ENCODE peak calls at places on chromosomes 4 and X, in four cellular contexts. H, P, Z and S are unnamed samples.
A peak's percentile ranks its signal among the peaks of the same experiment; 100 is the strongest.

GRCh38 chrX:20517565-20517964 is 250.9 kb upstream of the RPS6KA3 start:
- DNase-seq in P (no peak), H (no peak), Z (no peak), S (no peak)

GRCh38 chrX:16222123-16222522 is 54.8 kb downstream of the MAGEB17 start:
- DNase-seq in Z (no peak), H (no peak), P (no peak), S (no peak)

GRCh38 chrX:75623535-75623934 is 100.7 kb upstream of the ZDHHC15 start:
- DNase-seq in H (no peak), P (no peak), Z (no peak), S (no peak)

GRCh38 chrX:151722241-151722846 is 6.5 kb downstream of the FATE1 start:
- DNase-seq in P (peak; percentile 10), Z (no peak), H (no peak), S (no peak)

GRCh38 chr4:14787894-14788293 is 214.4 kb upstream of the CPEB2 start:
- DNase-seq in P (peak; percentile 34), H (no peak), Z (no peak), S (no peak)

GRCh38 chrX:33133320-33133719 is 78.0 kb downstream of the DMD start:
- DNase-seq in P (no peak), Z (no peak), H (no peak), S (no peak)

GRCh38 chrX:12010436-12010835 is 127.8 kb upstream of the FRMPD4 start:
- DNase-seq in H (no peak), P (no peak), Z (no peak), S (no peak)

GRCh38 chrX:67351411-67351810 is 192.4 kb upstream of the AR start:
- DNase-seq in Z (no peak), P (no peak), H (no peak), S (no peak)

GRCh38 chrX:76064825-76065224 is 108.0 kb upstream of the PBDC1 start:
- DNase-seq in Z (no peak), H (no peak), P (no peak), S (no peak)

GRCh38 chr4:89299153-89299789 is 8.3 kb downstream of the GPRIN3 start:
- DNase-seq in H (no peak), P (peak; percentile 62), Z (no peak), S (no peak)

GRCh38 chrX:2452799-2453198 is 48.0 kb downstream of the DHRSX start:
- DNase-seq in Z (no peak), H (no peak), P (no peak), S (no peak)

GRCh38 chr4:55030606-55031005 is 94.8 kb downstream of the KDR start:
- DNase-seq in H (no peak), P (no peak), Z (no peak), S (no peak)

GRCh38 chrX:134369576-134369975 is 90.4 kb upstream of the HPRT1 start:
- DNase-seq in P (peak; percentile 47), H (no peak), Z (no peak), S (no peak)

GRCh38 chr4:37685726-37686372 is 327 bp downstream of the RELL1 start:
- DNase-seq in P (peak; percentile 65), Z (no peak), H (peak; percentile 38), S (peak; percentile 75)

GRCh38 chrX:41958861-41959260 is 35.5 kb upstream of the CASK start:
- DNase-seq in H (no peak), P (no peak), Z (no peak), S (no peak)

GRCh38 chrX:154409222-154409871 is at the start of gene DNASE1L1:
- DNase-seq in Z (peak; percentile 73), P (no peak), H (no peak), S (no peak)

GRCh38 chr4:15868065-15868464 is 70.5 kb downstream of the FGFBP1 start:
- DNase-seq in P (no peak), H (no peak), Z (no peak), S (no peak)

GRCh38 chrX:134821901-134822300 is 163.6 kb upstream of the PLAC1 start:
- DNase-seq in P (no peak), H (no peak), Z (no peak), S (no peak)

GRCh38 chr4:16496501-16496900 is 270.2 kb upstream of the TAPT1 start:
- DNase-seq in P (no peak), H (no peak), Z (no peak), S (no peak)

GRCh38 chr4:160318567-160319220 is 1215.8 kb downstream of the RAPGEF2 start:
- DNase-seq in H (no peak), P (no peak), Z (no peak), S (no peak)

GRCh38 chrX:119735467-119735866 is 22.9 kb upstream of the SOWAHD start:
- DNase-seq in H (no peak), P (no peak), Z (no peak), S (no peak)

GRCh38 chr4:2570551-2571222 is 34.2 kb downstream of the FAM193A start:
- DNase-seq in Z (no peak), P (no peak), H (no peak), S (no peak)

GRCh38 chr4:54226399-54227260 is 2.5 kb upstream of the PDGFRA start:
- DNase-seq in Z (no peak), P (no peak), H (no peak), S (no peak)

GRCh38 chrX:10453945-10454344 is 166.4 kb downstream of the MID1 start:
- DNase-seq in Z (no peak), P (no peak), H (no peak), S (no peak)

DNA sequence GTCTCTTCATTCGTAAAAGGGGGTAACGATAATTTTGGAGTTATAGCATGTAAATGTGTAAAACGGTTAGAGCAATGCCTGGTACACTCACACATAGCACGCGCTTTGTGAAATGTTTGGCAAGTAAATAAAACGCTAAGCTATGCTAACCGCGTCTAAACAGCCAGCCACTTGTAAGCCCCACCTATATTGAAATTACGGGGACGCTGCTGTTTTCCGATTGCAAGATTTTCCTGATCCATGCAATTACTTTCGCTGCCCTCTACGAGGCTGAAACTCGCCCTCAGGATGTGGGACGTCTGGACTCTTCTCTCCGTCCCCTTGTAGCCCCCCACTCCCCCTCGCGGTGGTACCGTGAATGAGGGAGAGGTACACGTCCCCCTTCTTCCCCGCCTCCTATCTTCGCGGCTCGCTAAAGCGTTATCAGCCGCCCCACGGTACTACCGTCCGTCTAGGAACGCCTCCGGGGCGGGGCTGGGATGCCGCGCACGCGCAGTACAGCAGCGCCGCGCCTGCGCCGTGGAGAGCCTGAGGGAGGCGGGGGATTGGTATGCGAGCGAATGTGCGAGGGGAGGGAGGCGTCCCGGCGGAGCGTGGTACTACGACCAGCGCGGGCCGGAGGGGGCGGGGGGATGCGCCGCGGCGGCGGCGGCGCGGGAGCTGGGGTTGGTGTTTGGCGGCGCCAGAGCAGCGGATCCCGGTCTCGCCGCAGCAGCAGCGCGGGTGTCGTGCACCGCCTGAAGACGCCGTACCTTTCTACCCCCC is at the start of gene STIM2:
- DNase-seq in H (peak; percentile 95), P (peak; percentile 98), Z (peak; percentile 78), S (peak; percentile 96)
- H3K4me1 ChIP-seq in H (peaks cover 43% of the 10 kb centered on the region), P (peaks cover 33% of the 10 kb centered on the region), Z (peaks cover 35% of the 10 kb centered on the region), S (peaks cover 65% of the 10 kb centered on the region)

DNA sequence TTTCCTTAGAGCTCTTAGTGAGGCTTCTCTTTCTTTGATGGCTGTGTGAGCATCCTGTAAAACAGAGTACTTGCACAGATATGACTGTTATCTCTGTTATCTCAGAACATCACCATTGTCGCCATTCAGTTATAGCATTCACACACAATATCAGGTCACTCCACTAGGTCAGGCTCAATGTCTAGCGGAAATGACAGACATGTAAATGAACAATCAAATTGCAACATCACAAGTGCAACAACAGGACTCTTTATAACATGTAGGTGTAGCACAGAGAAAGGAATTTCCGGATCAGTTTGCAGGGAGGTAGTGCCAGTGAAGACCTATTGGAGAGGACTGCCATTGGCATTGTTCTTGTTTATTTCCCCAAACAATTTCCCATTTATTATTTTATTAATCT is 43.2 kb upstream of the IGSF1 start:
- DNase-seq in H (no peak), Z (no peak), P (no peak), S (no peak)
- H3K27ac ChIP-seq in H (no peak overlapping the region), Z (no peak overlapping the region), P (no peak overlapping the region), S (no peak overlapping the region)

GRCh38 chrX:48703228-48703627 is 6.7 kb downstream of the SUV39H1 start:
- DNase-seq in H (no peak), P (no peak), Z (no peak), S (no peak)
- H3K4me3 ChIP-seq in H (no peak overlapping the region), P (no peak overlapping the region), Z (no peak overlapping the region), S (no peak overlapping the region)

DNA sequence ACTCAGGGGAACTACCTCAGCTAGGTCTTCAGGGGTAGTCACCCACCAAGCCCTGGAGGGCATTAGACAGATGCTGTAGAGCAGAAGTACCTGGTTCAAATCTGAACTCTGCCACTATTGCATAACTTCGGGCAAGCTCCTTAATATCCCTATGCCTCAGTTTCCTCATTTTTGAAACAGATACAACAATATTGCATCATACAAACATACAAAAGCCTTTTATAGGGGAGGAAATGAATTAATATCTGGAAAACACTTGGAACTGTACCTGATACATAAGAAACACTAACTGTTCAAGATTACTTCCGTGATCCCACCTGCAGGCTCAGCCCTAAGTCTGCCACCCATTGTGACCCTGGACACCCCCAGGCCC is 166.0 kb downstream of the EFNB1 start:
- DNase-seq in P (no peak), H (no peak), Z (no peak), S (no peak)
- H3K4me1 ChIP-seq in P (no peaks in the 10 kb centered on the region), H (no peaks in the 10 kb centered on the region), Z (peaks cover 24% of the 10 kb centered on the region), S (no peaks in the 10 kb centered on the region)

GRCh38 chrX:106608016-106608415 is 3.8 kb upstream of the RADX start:
- DNase-seq in Z (no peak), P (no peak), H (peak; percentile 13), S (peak; percentile 7)

GRCh38 chrX:106611682-106612402 is at the start of gene RADX:
- DNase-seq in H (peak; percentile 80), Z (peak; percentile 24), P (peak; percentile 91), S (peak; percentile 80)

GRCh38 chrX:106613277-106613676 is 1.5 kb downstream of the RADX start:
- DNase-seq in Z (no peak), P (no peak), H (no peak), S (no peak)

GRCh38 chrX:106612403-106612789 is 618 bp downstream of the RADX start:
- DNase-seq in P (no peak), H (no peak), Z (no peak), S (no peak)

DNA sequence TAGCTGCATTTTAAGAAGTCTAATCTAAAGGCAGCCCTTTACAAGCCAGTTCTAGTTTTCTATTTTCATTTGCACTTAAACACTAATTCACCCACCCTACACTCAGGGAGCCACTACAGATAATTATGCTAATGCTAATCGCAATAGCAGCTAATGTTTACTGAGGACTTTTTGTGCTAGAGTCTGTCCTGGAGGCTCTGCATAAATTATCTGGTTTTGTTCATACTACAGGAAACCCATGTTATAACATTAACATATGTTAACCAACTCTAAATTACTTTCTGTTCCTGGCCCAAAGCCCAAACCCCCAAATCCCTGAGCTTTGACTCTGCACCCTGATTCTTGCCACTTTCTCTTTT is 476 bp upstream of the RADX start:
- DNase-seq in H (no peak), P (no peak), Z (no peak), S (no peak)
- H3K27ac ChIP-seq in H (peak overlapping the region; percentile 55), P (no peak overlapping the region), Z (no peak overlapping the region), S (peak overlapping the region; percentile 75)

DNA sequence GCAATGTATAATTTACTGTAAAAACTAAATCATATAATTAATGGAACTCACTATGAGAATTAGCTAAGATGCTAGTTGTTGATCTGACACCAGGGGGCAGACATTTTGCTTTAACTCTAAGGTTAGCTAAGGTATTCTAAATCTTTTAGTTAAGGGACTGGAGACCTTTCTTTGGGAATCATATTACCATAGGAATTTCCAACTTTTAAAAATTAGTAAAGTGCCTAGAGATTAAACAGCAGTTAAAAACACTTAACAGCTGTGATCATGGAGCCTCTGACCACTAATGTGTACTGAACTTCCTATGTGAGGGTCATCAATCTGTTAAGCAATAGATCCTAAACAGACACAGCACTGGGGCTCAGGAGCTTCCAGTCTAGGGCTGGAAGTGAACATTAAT is 226.6 kb downstream of the NSUN7 start:
- DNase-seq in H (no peak), Z (no peak), P (peak; percentile 75), S (no peak)
- H3K4me3 ChIP-seq in H (no peak overlapping the region), Z (no peak overlapping the region), P (no peak overlapping the region), S (no peak overlapping the region)